ENCODE peak calls at places on chromosomes 6 and 20, in four cellular contexts. D is breast epithelium, J is esophagus squamous epithelium, T is A549. B is an unnamed sample.
A peak's percentile ranks its signal among the peaks of the same experiment; 100 is the strongest.

GRCh38 chr6:189676-190075 is 102.6 kb upstream of the DUSP22 start:
- DNase-seq in D (no peak), J (no peak), T (no peak), B (no peak)

GRCh38 chr6:73461537-73462350 is at the start of gene MTO1:
- DNase-seq in D (peak; percentile 83), J (peak; percentile 62), T (peak; percentile 86), B (peak; percentile 88)

GRCh38 chr6:3885262-3886036 is 36.3 kb downstream of the FAM50B start:
- DNase-seq in D (no peak), J (no peak), T (peak; percentile 23), B (no peak)

GRCh38 chr20:38825901-38826625 is 20.6 kb downstream of the PPP1R16B start:
- DNase-seq in D (no peak), J (no peak), T (peak; percentile 12), B (no peak)

GRCh38 chr6:46918830-46919229 is 2.9 kb downstream of the ADGRF5 start:
- DNase-seq in D (no peak), J (no peak), T (no peak), B (no peak)

GRCh38 chr6:24720131-24720603 is 1.2 kb upstream of the C6orf62 start:
- DNase-seq in D (peak; percentile 62), J (no peak), T (peak; percentile 11), B (peak; percentile 60)

GRCh38 chr20:64063389-64064144 is 569 bp downstream of the TCEA2 start:
- DNase-seq in D (no peak), J (no peak), T (no peak), B (peak; percentile 41)

GRCh38 chr6:120965814-120966213 is 368.5 kb downstream of the TBC1D32 start:
- DNase-seq in D (no peak), J (no peak), T (no peak), B (no peak)

GRCh38 chr6:21984135-21984534 is 312.7 kb downstream of the PRL start:
- DNase-seq in D (no peak), J (no peak), T (no peak), B (no peak)

GRCh38 chr20:21101453-21102251 is 4.5 kb downstream of the LINC00237 start:
- DNase-seq in D (no peak), J (no peak), T (no peak), B (no peak)

GRCh38 chr20:23133560-23133998 is 47.5 kb upstream of the CD93 start:
- DNase-seq in D (peak; percentile 6), J (no peak), T (no peak), B (no peak)

GRCh38 chr6:36904851-36905393 is 19.2 kb downstream of the C6orf89 start:
- DNase-seq in D (no peak), J (no peak), T (no peak), B (no peak)

GRCh38 chr20:62393830-62394229 is 6.9 kb downstream of the RPS21 start:
- DNase-seq in D (no peak), J (no peak), T (no peak), B (no peak)

GRCh38 chr6:29617782-29618557 is 15.0 kb downstream of the GABBR1 start:
- DNase-seq in D (no peak), J (no peak), T (peak; percentile 15), B (no peak)

GRCh38 chr6:170440437-170440836 is 112.7 kb downstream of the PSMB1 start:
- DNase-seq in D (no peak), J (no peak), T (no peak), B (no peak)

GRCh38 chr20:37418591-37418990 is 72.7 kb downstream of the SRC start:
- DNase-seq in D (no peak), J (no peak), T (no peak), B (no peak)

GRCh38 chr20:8255945-8256632 is 124.0 kb downstream of the PLCB1 start:
- DNase-seq in D (no peak), J (no peak), T (no peak), B (no peak)

GRCh38 chr20:19849341-19850189 is 91.5 kb downstream of the RIN2 start:
- DNase-seq in D (no peak), J (no peak), T (no peak), B (no peak)

GRCh38 chr6:3281669-3282460 is 23.1 kb downstream of the PSMG4 start:
- DNase-seq in D (no peak), J (no peak), T (peak; percentile 21), B (no peak)

GRCh38 chr20:63734946-63735858 is 1.3 kb upstream of the LIME1 start:
- DNase-seq in D (no peak), J (no peak), T (no peak), B (no peak)

GRCh38 chr20:42634096-42634495 is 555.6 kb downstream of the PTPRT start:
- DNase-seq in D (no peak), J (no peak), T (no peak), B (no peak)

GRCh38 chr20:57215826-57216471 is 50.5 kb downstream of the BMP7 start:
- DNase-seq in D (no peak), J (no peak), T (no peak), B (no peak)

GRCh38 chr6:110882824-110883554 is 8.4 kb downstream of the AMD1 start:
- DNase-seq in D (no peak), J (no peak), T (no peak), B (no peak)

GRCh38 chr6:2934057-2934456 is 30.9 kb upstream of the SERPINB9 start:
- DNase-seq in D (no peak), J (no peak), T (no peak), B (no peak)

GRCh38 chr6:114144887-114145851 is 174.2 kb upstream of the HDAC2 start:
- DNase-seq in D (no peak), J (no peak), T (no peak), B (no peak)

GRCh38 chr6:112683926-112684325 is 336.8 kb downstream of the RFPL4B start:
- DNase-seq in D (no peak), J (no peak), T (no peak), B (no peak)

GRCh38 chr20:3971145-3971544 is 44.2 kb downstream of the RNF24 start:
- DNase-seq in D (no peak), J (no peak), T (no peak), B (no peak)

GRCh38 chr20:58155148-58155925 is 73.1 kb downstream of the ANKRD60 start:
- DNase-seq in D (no peak), J (no peak), T (no peak), B (no peak)

GRCh38 chr6:166736606-166737005 is 109.6 kb upstream of the RPS6KA2 start:
- DNase-seq in D (no peak), J (no peak), T (peak; percentile 28), B (no peak)

GRCh38 chr20:39082686-39083085 is 120.5 kb downstream of the DHX35 start:
- DNase-seq in D (no peak), J (no peak), T (no peak), B (no peak)

GRCh38 chr6:32529697-32530429 is at the start of gene HLA-DRB5:
- DNase-seq in D (peak; percentile 37), J (no peak), T (no peak), B (peak; percentile 53)

DNA sequence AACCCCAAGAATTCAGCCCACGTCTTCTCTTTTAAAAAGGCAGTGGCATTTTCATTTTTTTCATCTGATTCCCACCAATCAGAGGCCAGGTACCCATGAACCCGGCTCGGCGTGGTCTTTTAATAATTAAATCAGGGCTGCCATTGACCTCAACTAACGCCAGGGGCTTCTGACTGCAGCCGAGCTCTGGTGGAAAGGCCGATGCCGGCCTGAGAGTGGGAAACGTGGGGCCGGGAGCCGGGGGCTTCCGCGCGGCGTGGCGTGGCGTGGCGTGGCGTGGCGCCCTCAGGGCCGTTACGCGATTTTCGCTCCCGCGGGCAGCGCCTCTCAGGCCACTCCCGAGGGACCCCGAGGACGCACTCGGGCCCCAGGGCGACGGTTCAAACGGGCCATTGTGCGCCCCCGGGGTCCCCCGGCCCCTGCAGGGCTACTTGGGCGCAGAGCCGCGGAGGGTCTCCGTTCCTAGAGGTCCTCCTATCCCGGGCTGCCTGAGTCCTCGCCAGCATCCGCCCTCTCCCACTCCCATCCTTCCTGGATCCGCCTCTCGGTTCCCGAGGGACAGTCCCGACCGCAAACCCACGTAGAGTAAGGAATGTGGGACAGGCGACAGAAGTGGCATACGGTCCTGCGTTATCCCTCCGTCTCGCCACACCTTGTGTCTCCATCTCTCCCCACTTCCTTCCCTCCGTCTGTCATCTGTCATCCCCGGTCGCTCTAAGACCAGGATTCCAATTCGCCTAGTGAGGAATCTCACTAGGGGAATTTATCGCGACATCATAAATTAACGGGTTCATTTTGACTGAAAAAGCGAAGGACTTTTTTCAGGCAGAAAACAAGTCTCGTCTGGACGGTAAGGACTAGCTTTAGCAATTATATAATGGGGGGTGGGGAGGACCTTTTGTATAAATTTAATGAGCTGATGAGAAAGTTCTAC is 876 bp upstream of the TBPL1 start:
- DNase-seq in D (no peak), J (no peak), T (peak; percentile 71), B (peak; percentile 58)
- TF ChIP-seq CTCF in D (peak; percentile 56), J (peak; percentile 34), T (no peak), B (peak; percentile 47)

DNA sequence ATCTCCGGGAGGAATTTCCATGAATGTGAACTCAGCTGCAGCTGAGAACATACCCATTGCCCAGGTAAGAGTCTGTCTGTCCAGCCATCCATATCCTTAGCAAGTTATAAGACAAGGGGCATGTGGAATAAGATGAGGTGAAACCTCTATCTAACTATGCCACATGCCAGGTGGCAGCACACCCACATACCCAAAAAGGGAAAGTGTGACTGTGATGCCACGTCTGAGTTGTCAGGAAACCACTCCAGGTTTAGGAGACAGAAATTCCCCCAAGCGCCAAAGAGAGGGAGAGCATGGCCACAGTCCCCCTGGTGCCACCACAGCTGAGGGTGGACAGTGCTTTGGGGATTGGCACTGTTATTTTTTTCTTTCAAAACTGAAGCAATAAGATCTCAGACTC is 36.7 kb downstream of the SYNDIG1 start:
- DNase-seq in D (no peak), J (no peak), T (no peak), B (no peak)
- TF ChIP-seq POLR2A in D (no peak), J (no peak), T (no peak), B (no peak)

GRCh38 chr6:28496099-28496779 is 19.4 kb downstream of the GPX6 start:
- DNase-seq in D (no peak), J (no peak), T (no peak), B (no peak)
- TF ChIP-seq CTCF in D (no peak), J (no peak), T (peak; percentile 43), B (no peak)

DNA sequence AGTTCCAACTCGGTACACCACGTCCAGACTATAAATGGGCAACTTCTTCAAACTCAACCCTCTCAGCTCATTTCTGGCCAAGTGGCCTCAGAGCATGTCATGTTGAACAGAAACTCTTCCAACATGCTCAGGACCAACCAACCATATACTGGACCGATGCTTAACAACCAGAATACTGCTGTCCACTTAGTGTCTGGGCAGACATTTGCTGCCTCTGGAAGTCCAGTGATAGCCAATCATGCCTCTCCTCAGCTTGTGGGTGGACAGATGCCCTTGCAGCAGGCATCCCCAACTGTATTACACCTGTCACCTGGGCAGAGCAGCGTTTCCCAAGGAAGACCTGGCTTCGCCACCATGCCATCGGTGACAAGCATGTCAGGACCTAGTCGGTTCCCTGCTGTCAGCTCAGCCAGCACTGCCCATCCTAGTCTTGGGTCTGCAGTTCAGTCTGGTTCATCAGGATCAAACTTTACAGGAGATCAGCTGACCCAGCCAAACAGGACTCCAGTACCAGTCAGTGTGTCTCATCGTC is 47.8 kb downstream of the BICRAL start:
- DNase-seq in D (no peak), J (no peak), T (no peak), B (no peak)
- TF ChIP-seq POLR2A in D (no peak), J (no peak), T (no peak), B (no peak)